ENCODE peak calls at places on chromosomes 4 and X, in six cellular contexts. F is HFF-Myc, H is GM23248, G is NCI-H1092, A is body of pancreas, C is HEK293T. Q is an unnamed sample.

GRCh38 chr4:150007512-150007911 is 70.7 kb upstream of the DCLK2 start:
- DNase-seq in H (peak; percentile 54), G (no peak), C (no peak), F (peak; percentile 55), A (no peak), Q (peak; percentile 58)

GRCh38 chr4:81040175-81040659 is 9.7 kb downstream of the BMP3 start:
- DNase-seq in C (peak; percentile 35), H (peak; percentile 68), A (no peak), F (peak; percentile 24), G (peak; percentile 13), Q (no peak)

GRCh38 chrX:46257451-46257879 is 287.8 kb downstream of the ZNF674 start:
- DNase-seq in H (no peak), A (no peak), F (no peak), C (no peak), G (no peak), Q (no peak)

GRCh38 chr4:22942920-22943559 is 250.3 kb downstream of the GBA3 start:
- DNase-seq in F (no peak), G (no peak), A (no peak), H (no peak), C (no peak), Q (no peak)

GRCh38 chr4:3372264-3372932 is 69.4 kb upstream of the HGFAC start:
- DNase-seq in A (no peak), F (no peak), G (no peak), H (no peak), C (no peak), Q (no peak)

GRCh38 chrX:151870603-151871002 is 42.1 kb upstream of the MAGEA4 start:
- DNase-seq in H (peak; percentile 60), C (no peak), A (no peak), G (no peak), F (peak; percentile 24), Q (peak; percentile 79)

GRCh38 chr4:7193040-7193958 is 961 bp downstream of the SORCS2 start:
- DNase-seq in H (peak; percentile 50), C (no peak), G (peak; percentile 18), F (no peak), A (no peak), Q (peak; percentile 50)

GRCh38 chr4:113106076-113106475 is 56.6 kb downstream of the ANK2 start:
- DNase-seq in G (no peak), C (peak; percentile 17), A (no peak), F (peak; percentile 20), H (peak; percentile 77), Q (no peak)

GRCh38 chr4:175419120-175419774 is 392.8 kb downstream of the GPM6A start:
- DNase-seq in F (no peak), C (no peak), H (peak; percentile 96), A (no peak), G (no peak), Q (peak; percentile 67)

GRCh38 chr4:88616275-88616996 is 24.2 kb downstream of the HERC3 start:
- DNase-seq in C (no peak), H (peak; percentile 96), F (no peak), A (no peak), G (no peak), Q (peak; percentile 19)

GRCh38 chrX:132795211-132795610 is 163.2 kb downstream of the HS6ST2 start:
- DNase-seq in G (no peak), A (no peak), H (no peak), F (no peak), C (no peak), Q (no peak)

GRCh38 chrX:48473718-48473990 is 2.3 kb upstream of the FTSJ1 start:
- DNase-seq in A (no peak), H (no peak), C (no peak), G (no peak), F (no peak), Q (no peak)